ENCODE peak calls at places on chromosomes 11 and 22, in eight cellular contexts. W is right atrium auricular region, K is uterus, Z is pancreas, S is astrocyte, J is A549, X is H9, B is SK-N-SH. L is an unnamed sample. For H3K4me1, the result is how much of the 10 kb centered on the place peaks cover.

GRCh38 chr22:17914474-17914873 is 109.9 kb downstream of the MICAL3 start:
- DNase-seq in W (no peak), K (no peak), Z (no peak), S (no peak), J (no peak), X (no peak), B (no peak), L (no peak)

GRCh38 chr11:128463386-128463829 is 124.0 kb downstream of the ETS1 start:
- DNase-seq in W (peak), K (peak), Z (no peak), S (peak), J (no peak), X (no peak), B (peak), L (peak)

GRCh38 chr11:75553889-75554257 is 8.2 kb upstream of the SERPINH1 start:
- DNase-seq in W (no peak), K (no peak), Z (no peak), S (no peak), J (no peak), X (no peak), B (no peak), L (no peak)

GRCh38 chr11:117819096-117820040 is 5.2 kb downstream of the FXYD2 start:
- DNase-seq in W (peak), K (peak), Z (peak), S (peak), J (peak), X (peak), B (peak), L (peak)

GRCh38 chr22:47123006-47123826 is 360.8 kb downstream of the TBC1D22A start:
- DNase-seq in W (no peak), K (no peak), Z (no peak), S (no peak), J (no peak), X (no peak), B (no peak), L (no peak)

GRCh38 chr11:96426356-96427103 is 36.7 kb downstream of the JRKL start:
- DNase-seq in W (no peak), K (no peak), Z (no peak), S (peak), J (peak), X (no peak), B (peak), L (no peak)

GRCh38 chr11:43756575-43756974 is 76.0 kb downstream of the HSD17B12 start:
- DNase-seq in W (no peak), K (no peak), Z (no peak), S (peak), J (no peak), X (no peak), B (no peak), L (no peak)

GRCh38 chr22:26487996-26488395 is 4.3 kb downstream of the SRRD start:
- DNase-seq in W (no peak), K (no peak), Z (no peak), S (no peak), J (no peak), X (no peak), B (no peak), L (no peak)

GRCh38 chr11:94924074-94925031 is 49.0 kb downstream of the CWC15 start:
- DNase-seq in W (no peak), K (no peak), Z (no peak), S (no peak), J (no peak), X (no peak), B (peak), L (no peak)

GRCh38 chr22:39115976-39116621 is 19.1 kb downstream of the APOBEC3H start:
- DNase-seq in W (no peak), K (no peak), Z (no peak), S (no peak), J (no peak), X (no peak), B (no peak), L (no peak)

GRCh38 chr11:100776212-100776896 is 89.3 kb downstream of the ARHGAP42 start:
- DNase-seq in W (no peak), K (no peak), Z (no peak), S (peak), J (peak), X (no peak), B (no peak), L (no peak)

GRCh38 chr22:39183991-39184585 is 31.6 kb upstream of the CBX7 start:
- DNase-seq in W (no peak), K (no peak), Z (peak), S (peak), J (no peak), X (no peak), B (no peak), L (no peak)

GRCh38 chr11:115623021-115623451 is 118.8 kb upstream of the CADM1 start:
- DNase-seq in W (peak), K (peak), Z (peak), S (peak), J (peak), X (no peak), B (no peak), L (peak)

GRCh38 chr22:22047266-22047665 is 64.7 kb upstream of the TOP3B start:
- DNase-seq in W (no peak), K (no peak), Z (no peak), S (no peak), J (no peak), X (no peak), B (no peak), L (no peak)

GRCh38 chr11:120316880-120317688 is 8.0 kb upstream of the TLCD5 start:
- DNase-seq in W (peak), K (peak), Z (peak), S (no peak), J (no peak), X (peak), B (no peak), L (peak)

GRCh38 chr11:106683435-106683834 is 334.8 kb downstream of the GUCY1A2 start:
- DNase-seq in W (no peak), K (no peak), Z (no peak), S (no peak), J (no peak), X (no peak), B (no peak), L (no peak)

GRCh38 chr22:30445438-30445936 is 19.9 kb downstream of the MTFP1 start:
- DNase-seq in W (no peak), K (no peak), Z (no peak), S (no peak), J (no peak), X (no peak), B (no peak), L (no peak)

GRCh38 chr11:78097666-78098385 is 18.2 kb upstream of the NDUFC2 start:
- DNase-seq in W (no peak), K (no peak), Z (no peak), S (no peak), J (no peak), X (no peak), B (no peak), L (no peak)

GRCh38 chr11:113721462-113722066 is 15.5 kb upstream of the TMPRSS5 start:
- DNase-seq in W (no peak), K (no peak), Z (no peak), S (no peak), J (no peak), X (no peak), B (no peak), L (no peak)

GRCh38 chr11:1939006-1939626 is 8.0 kb upstream of the MRPL23 start:
- DNase-seq in W (no peak), K (no peak), Z (peak), S (no peak), J (no peak), X (no peak), B (peak), L (no peak)

GRCh38 chr11:71434576-71435130 is 13.5 kb downstream of the DHCR7 start:
- DNase-seq in W (no peak), K (no peak), Z (no peak), S (no peak), J (no peak), X (no peak), B (no peak), L (no peak)

GRCh38 chr11:120249279-120250022 is 9.5 kb downstream of the POU2F3 start:
- DNase-seq in W (no peak), K (no peak), Z (no peak), S (no peak), J (no peak), X (no peak), B (no peak), L (no peak)

GRCh38 chr11:128610765-128611617 is 23.6 kb upstream of the ETS1 start:
- DNase-seq in W (no peak), K (no peak), Z (no peak), S (no peak), J (no peak), X (no peak), B (no peak), L (no peak)

GRCh38 chr11:9691865-9692264 is 28.0 kb downstream of the SWAP70 start:
- DNase-seq in W (no peak), K (no peak), Z (no peak), S (peak), J (no peak), X (no peak), B (no peak), L (no peak)

GRCh38 chr22:29096736-29097669 is 24.2 kb downstream of the KREMEN1 start:
- DNase-seq in W (no peak), K (no peak), Z (no peak), S (no peak), J (no peak), X (no peak), B (no peak), L (no peak)

GRCh38 chr11:96012086-96012824 is 88.3 kb upstream of the MTMR2 start:
- DNase-seq in W (peak), K (peak), Z (no peak), S (peak), J (peak), X (peak), B (peak), L (peak)

GRCh38 chr22:31290494-31291402 is 1.5 kb downstream of the PIK3IP1 start:
- DNase-seq in W (peak), K (peak), Z (peak), S (peak), J (peak), X (peak), B (peak), L (peak)

GRCh38 chr11:22465620-22466019 is 127.4 kb downstream of the SLC17A6 start:
- DNase-seq in W (no peak), K (no peak), Z (no peak), S (peak), J (no peak), X (no peak), B (no peak), L (no peak)

GRCh38 chr11:3127706-3128355 is 37.3 kb downstream of the OSBPL5 start:
- DNase-seq in W (no peak), K (peak), Z (no peak), S (no peak), J (no peak), X (no peak), B (no peak), L (no peak)

GRCh38 chr11:59791639-59792038 is 18.9 kb downstream of the MRPL16 start:
- DNase-seq in W (no peak), K (no peak), Z (no peak), S (no peak), J (no peak), X (no peak), B (no peak), L (no peak)

GRCh38 chr11:117822031-117822521 is 2.5 kb downstream of the FXYD2 start:
- DNase-seq in W (no peak), K (no peak), Z (no peak), S (no peak), J (no peak), X (peak), B (peak), L (peak)

GRCh38 chr11:111285205-111286079 is 12.9 kb upstream of the POU2AF3 start:
- DNase-seq in W (no peak), K (no peak), Z (no peak), S (no peak), J (no peak), X (no peak), B (no peak), L (no peak)

GRCh38 chr11:60005360-60005759 is 11.6 kb upstream of the OOSP4B start:
- DNase-seq in W (no peak), K (no peak), Z (no peak), S (no peak), J (no peak), X (no peak), B (no peak), L (no peak)

GRCh38 chr22:24390576-24390975 is 36.8 kb upstream of the ADORA2A start:
- DNase-seq in W (no peak), K (peak), Z (no peak), S (no peak), J (no peak), X (no peak), B (no peak), L (no peak)

GRCh38 chr11:9726313-9727022 is 62.6 kb downstream of the SWAP70 start:
- DNase-seq in W (no peak), K (no peak), Z (no peak), S (peak), J (no peak), X (no peak), B (no peak), L (no peak)

GRCh38 chr11:44894217-44894617 is 56.5 kb downstream of the TP53I11 start:
- DNase-seq in W (peak), K (peak), Z (no peak), S (peak), J (peak), X (peak), B (peak), L (peak)

GRCh38 chr11:28521075-28521474 is 412.9 kb downstream of the METTL15 start:
- DNase-seq in W (no peak), K (no peak), Z (no peak), S (no peak), J (no peak), X (no peak), B (no peak), L (no peak)

GRCh38 chr11:28525636-28526405 is 417.6 kb downstream of the METTL15 start:
- DNase-seq in W (no peak), K (no peak), Z (no peak), S (no peak), J (no peak), X (no peak), B (no peak), L (no peak)

GRCh38 chr11:28526406-28526751 is 418.2 kb downstream of the METTL15 start:
- DNase-seq in W (no peak), K (no peak), Z (no peak), S (no peak), J (peak), X (no peak), B (no peak), L (no peak)

GRCh38 chr11:28520291-28520690 is 412.1 kb downstream of the METTL15 start:
- DNase-seq in W (no peak), K (no peak), Z (no peak), S (no peak), J (no peak), X (no peak), B (no peak), L (no peak)

DNA sequence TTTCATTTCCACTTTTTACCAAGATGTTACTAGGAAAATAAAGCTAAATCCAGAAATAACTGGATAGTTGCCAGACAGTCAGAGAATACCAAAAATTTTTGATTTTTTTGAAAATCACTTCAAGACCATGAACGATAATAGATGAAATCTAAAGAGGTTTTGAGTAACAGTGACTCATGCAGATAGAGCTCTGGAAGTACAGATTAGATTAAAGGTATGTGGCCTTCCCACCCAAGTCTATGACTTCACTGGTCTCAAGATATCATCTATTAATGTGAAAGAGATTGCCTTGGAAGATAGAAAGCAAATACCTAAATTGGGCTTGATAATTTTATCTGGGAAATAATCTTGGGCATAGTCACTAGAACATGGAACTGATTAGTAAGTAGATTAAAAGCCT is 415.9 kb downstream of the METTL15 start:
- DNase-seq in W (no peak), K (no peak), Z (no peak), S (peak), J (no peak), X (no peak), B (no peak), L (no peak)
- TF ChIP-seq CTCF in W (no peak), K (no peak), Z (no peak), S (no peak), J (no peak), X (no peak), B (no peak), L (no peak)

DNA sequence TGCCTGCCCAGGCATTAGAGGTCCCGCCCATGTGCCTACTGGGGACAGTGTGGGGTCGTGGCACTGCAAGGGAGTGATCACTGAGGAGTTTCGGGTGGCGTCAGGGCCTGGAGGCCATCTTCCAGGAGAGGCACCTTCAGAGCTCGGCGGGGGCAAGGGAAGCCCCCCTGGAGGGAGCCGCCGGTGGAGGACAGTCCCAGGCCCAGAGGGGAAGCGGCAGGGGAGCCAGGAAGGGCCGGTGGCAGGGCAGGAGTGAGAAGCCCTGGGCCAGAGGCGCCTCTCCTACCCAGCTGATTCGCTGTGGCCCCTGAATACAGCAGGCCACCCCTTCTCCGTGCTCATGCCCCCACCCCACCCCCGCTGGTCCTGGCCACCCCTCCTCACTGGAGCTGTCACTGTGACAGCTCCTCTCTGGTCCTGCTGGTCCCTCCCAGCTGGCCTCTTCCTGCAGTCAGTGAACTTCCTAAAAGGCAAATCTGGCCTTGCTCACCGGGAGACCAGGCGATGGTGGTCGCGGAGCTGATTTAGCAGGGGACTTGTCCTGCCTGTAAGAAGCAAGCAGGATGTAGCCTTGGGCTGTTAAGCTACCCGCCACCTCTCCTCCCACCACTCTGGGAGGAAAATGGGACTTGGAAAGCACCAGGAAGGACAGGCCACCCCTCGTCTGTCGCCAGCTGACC is 2.1 kb upstream of the MAPK11 start:
- DNase-seq in W (no peak), K (no peak), Z (no peak), S (no peak), J (no peak), X (no peak), B (peak), L (no peak)
- H3K4me1 ChIP-seq in W (under half), K (under half), Z (under half), S (under half), J (under half), X (under half), B (under half), L (under half)

DNA sequence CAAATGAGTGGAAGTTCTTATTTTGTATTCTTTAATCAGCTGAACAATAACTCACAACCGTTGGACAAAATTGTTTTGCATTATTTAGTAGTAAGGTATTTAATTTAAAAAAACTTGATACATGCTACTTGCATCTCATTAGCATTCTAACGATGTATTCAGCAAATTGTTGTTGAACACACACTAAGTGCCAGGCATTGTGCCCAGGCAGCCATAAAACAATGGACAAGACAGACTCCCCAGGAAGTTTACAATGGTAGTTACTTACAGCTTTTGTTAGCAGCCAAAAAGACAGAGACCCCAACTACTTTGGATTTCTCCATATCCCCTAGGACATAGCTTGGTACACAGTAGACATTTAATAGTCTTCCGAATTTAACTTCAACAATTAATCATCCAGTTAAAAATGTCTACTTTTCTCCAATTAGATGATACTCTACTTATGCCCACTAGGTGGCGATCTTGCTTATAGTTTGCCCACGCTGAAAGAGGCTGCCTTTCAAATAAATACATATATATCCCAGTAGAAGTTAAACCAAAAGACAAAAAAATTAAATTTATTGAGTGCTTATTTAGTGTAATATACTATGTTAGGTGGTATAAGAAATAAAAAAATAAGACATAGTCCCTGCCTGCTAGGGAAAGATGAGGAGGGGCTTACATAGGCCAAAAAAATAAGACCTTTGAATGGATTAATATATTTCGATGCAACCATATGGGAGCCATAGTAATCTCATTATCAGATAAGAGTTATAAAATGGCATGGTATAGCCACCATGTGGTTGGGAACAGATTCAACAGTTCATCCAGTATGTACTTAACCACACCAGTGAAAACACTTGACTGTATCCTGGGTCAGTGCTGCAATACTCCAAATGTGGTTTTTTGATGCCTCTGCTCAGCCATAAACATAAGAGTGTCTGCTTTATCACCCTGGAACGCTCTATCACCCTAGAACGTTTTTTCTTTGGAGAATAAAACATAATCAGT is 2.1 kb upstream of the FJX1 start:
- DNase-seq in W (no peak), K (peak), Z (peak), S (peak), J (peak), X (no peak), B (peak), L (no peak)
- TF ChIP-seq CTCF in W (peak), K (peak), Z (peak), S (peak), J (peak), X (peak), B (peak), L (peak)

GRCh38 chr11:12127206-12127898 is 17.0 kb downstream of the MICAL2 start:
- DNase-seq in W (no peak), K (no peak), Z (no peak), S (no peak), J (no peak), X (no peak), B (no peak), L (no peak)

GRCh38 chr11:12126352-12127019 is 16.1 kb downstream of the MICAL2 start:
- DNase-seq in W (no peak), K (no peak), Z (no peak), S (peak), J (no peak), X (no peak), B (no peak), L (no peak)

GRCh38 chr11:12124306-12124705 is 13.9 kb downstream of the MICAL2 start:
- DNase-seq in W (no peak), K (no peak), Z (no peak), S (no peak), J (no peak), X (no peak), B (no peak), L (no peak)

GRCh38 chr11:12123799-12124198 is 13.4 kb downstream of the MICAL2 start:
- DNase-seq in W (no peak), K (no peak), Z (no peak), S (no peak), J (no peak), X (no peak), B (no peak), L (no peak)

DNA sequence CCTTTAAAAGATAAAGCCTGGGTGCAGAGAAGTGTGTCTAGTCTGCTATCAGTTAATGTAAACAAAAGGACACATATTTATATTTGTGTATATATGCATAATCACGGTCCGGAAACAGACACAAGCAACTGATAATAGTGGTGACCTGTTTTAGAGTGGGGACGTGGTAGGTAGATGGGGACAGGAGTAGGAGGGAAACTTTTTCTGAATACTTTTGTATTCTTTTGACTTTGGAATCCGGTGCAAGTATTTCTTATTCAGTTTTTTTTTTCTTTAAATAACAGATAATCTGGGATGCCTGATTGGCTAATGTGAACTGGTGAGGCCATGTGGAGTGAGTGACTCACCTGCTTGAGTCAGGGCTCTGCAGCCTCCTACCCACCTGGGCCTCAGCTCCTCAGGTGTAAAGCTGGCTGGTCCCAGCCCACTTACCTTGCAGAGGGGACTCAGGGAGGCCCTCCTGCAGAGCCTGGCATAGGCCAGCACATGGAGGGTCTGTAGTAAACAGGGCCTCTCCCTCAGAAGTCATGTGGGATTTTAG is 15.3 kb downstream of the MICAL2 start:
- DNase-seq in W (no peak), K (no peak), Z (no peak), S (no peak), J (no peak), X (no peak), B (no peak), L (no peak)
- H3K4me1 ChIP-seq in W (under half), K (under half), Z (under half), S (half or more), J (half or more), X (under half), B (under half), L (under half)